ENCODE peak calls at places on chromosomes 7 and 10, in ten cellular contexts. A is right atrium auricular region; P is mammary epithelial cell; M is HepG2; C is psoas muscle; K is endodermal cell; U is CD8-positive, alpha-beta T cell; S is GM23248; Z is CD8-positive, alpha-beta memory T cell; I is right cardiac atrium. G is an unnamed sample.

GRCh38 chr7:24932815-24933214 is 47.2 kb downstream of the OSBPL3 start:
- DNase-seq in A (no peak), P (no peak), M (no peak), C (no peak), K (no peak), U (no peak), S (no peak), Z (no peak), I (no peak), G (no peak)

GRCh38 chr7:97275475-97275874 is 158.0 kb downstream of the SDHAF3 start:
- DNase-seq in A (no peak), P (no peak), M (no peak), C (no peak), K (no peak), U (no peak), S (no peak), Z (no peak), I (no peak), G (no peak)

GRCh38 chr10:89228136-89228535 is 21.0 kb upstream of the CH25H start:
- DNase-seq in A (no peak), P (no peak), M (no peak), C (no peak), K (no peak), U (no peak), S (no peak), Z (no peak), I (no peak), G (no peak)

GRCh38 chr7:556427-556826 is 36.8 kb upstream of the PDGFA start:
- DNase-seq in A (no peak), P (no peak), M (no peak), C (no peak), K (no peak), U (no peak), S (no peak), Z (no peak), I (peak; percentile 49), G (no peak)

GRCh38 chr10:95221124-95221523 is 27.1 kb downstream of the ACSM6 start:
- DNase-seq in A (no peak), P (no peak), M (peak; percentile 48), C (no peak), K (no peak), U (no peak), S (no peak), Z (no peak), I (no peak), G (no peak)

GRCh38 chr10:1328409-1328808 is 272.2 kb downstream of the WDR37 start:
- DNase-seq in A (no peak), P (no peak), M (no peak), C (no peak), K (no peak), U (no peak), S (no peak), Z (no peak), I (no peak), G (no peak)

GRCh38 chr10:30645340-30645827 is 15.8 kb upstream of the LYZL2 start:
- DNase-seq in A (peak; percentile 65), P (peak; percentile 41), M (peak; percentile 9), C (peak; percentile 66), K (peak; percentile 64), U (no peak), S (peak; percentile 48), Z (no peak), I (peak; percentile 74), G (no peak)

GRCh38 chr7:129468087-129468486 is 33.9 kb downstream of the STRIP2 start:
- DNase-seq in A (no peak), P (peak; percentile 20), M (no peak), C (no peak), K (no peak), U (no peak), S (peak; percentile 83), Z (no peak), I (no peak), G (no peak)

GRCh38 chr7:150410680-150411346 is 31.7 kb downstream of the ZNF775 start:
- DNase-seq in A (no peak), P (no peak), M (no peak), C (peak; percentile 48), K (peak; percentile 28), U (no peak), S (no peak), Z (no peak), I (no peak), G (no peak)

GRCh38 chr7:127578711-127579275 is 6.6 kb downstream of the GCC1 start:
- DNase-seq in A (no peak), P (no peak), M (no peak), C (no peak), K (no peak), U (no peak), S (no peak), Z (no peak), I (no peak), G (no peak)

GRCh38 chr10:98169379-98169778 is 34.9 kb downstream of the R3HCC1L start:
- DNase-seq in A (no peak), P (no peak), M (no peak), C (no peak), K (no peak), U (no peak), S (no peak), Z (no peak), I (no peak), G (no peak)

GRCh38 chr7:29588900-29589696 is 25.5 kb downstream of the PRR15 start:
- DNase-seq in A (no peak), P (no peak), M (peak; percentile 43), C (no peak), K (peak; percentile 85), U (no peak), S (peak; percentile 52), Z (no peak), I (no peak), G (no peak)

GRCh38 chr7:97480700-97481410 is 251.0 kb upstream of the TAC1 start:
- DNase-seq in A (no peak), P (no peak), M (no peak), C (no peak), K (no peak), U (no peak), S (no peak), Z (no peak), I (no peak), G (no peak)

GRCh38 chr10:107413971-107414370 is 249.5 kb upstream of the SORCS1 start:
- DNase-seq in A (no peak), P (no peak), M (no peak), C (no peak), K (no peak), U (no peak), S (no peak), Z (no peak), I (no peak), G (no peak)

GRCh38 chr7:113100091-113100723 is 13.6 kb upstream of the GPR85 start:
- DNase-seq in A (no peak), P (peak; percentile 54), M (no peak), C (no peak), K (no peak), U (no peak), S (peak; percentile 62), Z (no peak), I (peak; percentile 45), G (no peak)

GRCh38 chr7:22709857-22710256 is 17.1 kb upstream of the IL6 start:
- DNase-seq in A (no peak), P (no peak), M (no peak), C (no peak), K (no peak), U (no peak), S (no peak), Z (no peak), I (no peak), G (no peak)

GRCh38 chr7:115840702-115841101 is 189.9 kb downstream of the TFEC start:
- DNase-seq in A (no peak), P (no peak), M (no peak), C (no peak), K (no peak), U (no peak), S (no peak), Z (no peak), I (no peak), G (no peak)

GRCh38 chr7:75983471-75984129 is 10.8 kb downstream of the TMEM120A start:
- DNase-seq in A (no peak), P (no peak), M (no peak), C (peak; percentile 60), K (no peak), U (no peak), S (no peak), Z (no peak), I (no peak), G (peak; percentile 60)

GRCh38 chr10:69243817-69244216 is 23.7 kb downstream of the HKDC1 start:
- DNase-seq in A (no peak), P (no peak), M (no peak), C (no peak), K (no peak), U (no peak), S (no peak), Z (no peak), I (no peak), G (no peak)

GRCh38 chr7:157016024-157016351 is 5.5 kb upstream of the MNX1 start:
- DNase-seq in A (no peak), P (no peak), M (no peak), C (no peak), K (peak; percentile 57), U (no peak), S (no peak), Z (no peak), I (no peak), G (no peak)
- H3K27ac ChIP-seq in A (no peak overlapping the region), P (no peak overlapping the region), M (no peak overlapping the region), C (no peak overlapping the region), K (no peak overlapping the region), U (no peak overlapping the region), S (no peak overlapping the region), Z (no peak overlapping the region), I (no peak overlapping the region), G (no peak overlapping the region)

GRCh38 chr10:80496555-80497172 is 41.0 kb upstream of the SH2D4B start:
- DNase-seq in A (no peak), P (no peak), M (no peak), C (no peak), K (no peak), U (no peak), S (no peak), Z (no peak), I (no peak), G (no peak)
- H3K4me1 ChIP-seq in A (peaks cover 89% of the 10 kb centered on the region), P (peaks cover 71% of the 10 kb centered on the region), M (peaks cover 100% of the 10 kb centered on the region), C (peaks cover 50% of the 10 kb centered on the region), K (peaks cover 5% of the 10 kb centered on the region), U (peaks cover 98% of the 10 kb centered on the region), S (peaks cover 40% of the 10 kb centered on the region), Z (peaks cover 97% of the 10 kb centered on the region), I (peaks cover 45% of the 10 kb centered on the region), G (no peaks in the 10 kb centered on the region)

GRCh38 chr10:21399392-21400015 is 126.0 kb downstream of the SKIDA1 start:
- DNase-seq in A (no peak), P (peak; percentile 84), M (peak; percentile 66), C (no peak), K (no peak), U (no peak), S (peak; percentile 91), Z (no peak), I (no peak), G (no peak)
- H3K27ac ChIP-seq in A (no peak overlapping the region), P (peak overlapping the region; percentile 77), M (no peak overlapping the region), C (no peak overlapping the region), K (peak overlapping the region; percentile 5), U (no peak overlapping the region), S (no peak overlapping the region), Z (no peak overlapping the region), I (no peak overlapping the region), G (no peak overlapping the region)

GRCh38 chr7:2990949-2991470 is 52.7 kb downstream of the CARD11 start:
- DNase-seq in A (no peak), P (no peak), M (no peak), C (no peak), K (no peak), U (no peak), S (no peak), Z (no peak), I (no peak), G (no peak)
- H3K4me1 ChIP-seq in A (no peaks in the 10 kb centered on the region), P (no peaks in the 10 kb centered on the region), M (peaks cover 7% of the 10 kb centered on the region), C (no peaks in the 10 kb centered on the region), K (no peaks in the 10 kb centered on the region), U (no peaks in the 10 kb centered on the region), S (no peaks in the 10 kb centered on the region), Z (no peaks in the 10 kb centered on the region), I (no peaks in the 10 kb centered on the region), G (no peaks in the 10 kb centered on the region)

G was measured in right lobe of liver.